ENCODE peak calls at places on chromosomes 12 and 14, in nine cellular contexts. I is left lung; R is iris pigment epithelial cell; H is activated CD8-positive, alpha-beta memory T cell treated with anti-CD3 and anti-CD28 coated beads for 4 hours; E is foreskin fibroblast; D is CD4-positive, alpha-beta memory T cell; T is Peyer's patch; N is GM10248; Z is T-helper 1 cell. F is an unnamed sample.
A peak's percentile ranks its signal among the peaks of the same experiment; 100 is the strongest.

GRCh38 chr12:121775501-121775900 is 18.0 kb downstream of the RHOF start:
- DNase-seq in T (no peak), I (peak; percentile 64), E (no peak), H (no peak), N (no peak), R (no peak), D (no peak), Z (no peak), F (no peak)

GRCh38 chr12:132170094-132170636 is 25.9 kb downstream of the NOC4L start:
- DNase-seq in N (no peak), E (peak; percentile 43), H (no peak), R (peak; percentile 75), Z (no peak), T (no peak), I (peak; percentile 74), D (no peak), F (no peak)

GRCh38 chr14:24051789-24052655 is at the start of gene CARMIL3:
- DNase-seq in T (peak; percentile 76), I (peak; percentile 93), D (peak; percentile 50), H (no peak), N (peak; percentile 92), Z (peak; percentile 29), R (peak; percentile 49), E (peak; percentile 43), F (peak; percentile 61)

GRCh38 chr12:51351913-51352532 is 5.5 kb upstream of the CELA1 start:
- DNase-seq in R (peak; percentile 72), D (peak; percentile 50), Z (peak; percentile 32), T (peak; percentile 54), H (no peak), E (peak; percentile 47), N (no peak), I (no peak), F (peak; percentile 51)

GRCh38 chr12:131007031-131007793 is 53.5 kb downstream of the ADGRD1 start:
- DNase-seq in H (no peak), T (no peak), N (no peak), Z (no peak), R (no peak), I (no peak), E (no peak), D (no peak), F (no peak)

GRCh38 chr14:52729925-52730707 is at the start of gene STYX:
- DNase-seq in Z (peak; percentile 99), D (peak; percentile 95), T (peak; percentile 100), I (peak; percentile 100), N (peak; percentile 95), R (peak; percentile 99), E (peak; percentile 99), H (peak; percentile 95), F (peak; percentile 98)

GRCh38 chr12:132021031-132021871 is 71.5 kb downstream of the EP400 start:
- DNase-seq in R (no peak), I (no peak), T (no peak), E (no peak), D (no peak), H (no peak), N (no peak), Z (no peak), F (no peak)

GRCh38 chr14:52944267-52944666 is 6.6 kb downstream of the FERMT2 start:
- DNase-seq in H (no peak), N (no peak), Z (no peak), D (no peak), I (no peak), T (no peak), E (no peak), R (no peak), F (no peak)

GRCh38 chr14:94145902-94146527 is 16.6 kb upstream of the IFI27L2 start:
- DNase-seq in E (no peak), I (no peak), R (no peak), T (no peak), Z (no peak), N (no peak), D (no peak), H (no peak), F (no peak)

F was measured in myocyte.